ENCODE peak calls at places on chromosomes 4 and X, in six cellular contexts. One of them, this sample, is unnamed.

GRCh38 chrX:113741744-113742143 is 842.1 kb upstream of the HTR2C start:
- DNase-seq in endodermal cell: peak; percentile 59
- DNase-seq in fibroblast of lung: peak; percentile 29
- DNase-seq in neural progenitor cell: peak; percentile 55
- DNase-seq in cardiac muscle cell: peak; percentile 68
- DNase-seq in GM23338: peak; percentile 38
- DNase-seq in this sample: peak; percentile 25

GRCh38 chr4:87865960-87866598 is 33.3 kb downstream of the MEPE start:
- DNase-seq in endodermal cell: peak; percentile 83
- DNase-seq in fibroblast of lung: peak; percentile 72
- DNase-seq in neural progenitor cell: peak; percentile 11
- DNase-seq in cardiac muscle cell: no peak
- DNase-seq in GM23338: peak; percentile 80
- DNase-seq in this sample: no peak

GRCh38 chrX:69136546-69137331 is 28.5 kb downstream of the PJA1 start:
- DNase-seq in endodermal cell: peak; percentile 80
- DNase-seq in fibroblast of lung: no peak
- DNase-seq in neural progenitor cell: peak; percentile 72
- DNase-seq in cardiac muscle cell: peak; percentile 67
- DNase-seq in GM23338: peak; percentile 53
- DNase-seq in this sample: no peak

GRCh38 chrX:151738751-151739150 is 4.2 kb downstream of the CNGA2 start:
- DNase-seq in endodermal cell: no peak
- DNase-seq in fibroblast of lung: no peak
- DNase-seq in neural progenitor cell: no peak
- DNase-seq in cardiac muscle cell: no peak
- DNase-seq in GM23338: no peak
- DNase-seq in this sample: no peak

GRCh38 chr4:5054532-5054931 is 3.3 kb downstream of the STK32B start:
- DNase-seq in endodermal cell: no peak
- DNase-seq in fibroblast of lung: no peak
- DNase-seq in neural progenitor cell: no peak
- DNase-seq in cardiac muscle cell: no peak
- DNase-seq in GM23338: no peak
- DNase-seq in this sample: no peak

GRCh38 chr4:173057906-173058305 is 110.7 kb upstream of the GALNT7 start:
- DNase-seq in endodermal cell: no peak
- DNase-seq in fibroblast of lung: peak; percentile 55
- DNase-seq in neural progenitor cell: no peak
- DNase-seq in cardiac muscle cell: no peak
- DNase-seq in GM23338: no peak
- DNase-seq in this sample: no peak

GRCh38 chr4:13470379-13470778 is 13.8 kb downstream of the RAB28 start:
- DNase-seq in endodermal cell: no peak
- DNase-seq in fibroblast of lung: no peak
- DNase-seq in neural progenitor cell: no peak
- DNase-seq in cardiac muscle cell: no peak
- DNase-seq in GM23338: no peak
- DNase-seq in this sample: no peak

GRCh38 chr4:109213056-109213455 is 89.4 kb downstream of the COL25A1 start:
- DNase-seq in endodermal cell: no peak
- DNase-seq in fibroblast of lung: no peak
- DNase-seq in neural progenitor cell: no peak
- DNase-seq in cardiac muscle cell: no peak
- DNase-seq in GM23338: no peak
- DNase-seq in this sample: no peak

GRCh38 chr4:41134581-41134980 is 79.8 kb downstream of the APBB2 start:
- DNase-seq in endodermal cell: no peak
- DNase-seq in fibroblast of lung: no peak
- DNase-seq in neural progenitor cell: no peak
- DNase-seq in cardiac muscle cell: peak; percentile 42
- DNase-seq in GM23338: peak; percentile 60
- DNase-seq in this sample: peak; percentile 15

GRCh38 chrX:102154900-102155805 is 624 bp downstream of the BEX5 start:
- DNase-seq in endodermal cell: no peak
- DNase-seq in fibroblast of lung: no peak
- DNase-seq in neural progenitor cell: peak; percentile 1
- DNase-seq in cardiac muscle cell: no peak
- DNase-seq in GM23338: peak; percentile 11
- DNase-seq in this sample: no peak

GRCh38 chrX:40011483-40012038 is 86.2 kb downstream of the BCOR start:
- DNase-seq in endodermal cell: peak; percentile 52
- DNase-seq in fibroblast of lung: no peak
- DNase-seq in neural progenitor cell: no peak
- DNase-seq in cardiac muscle cell: no peak
- DNase-seq in GM23338: no peak
- DNase-seq in this sample: no peak

GRCh38 chrX:84108589-84108988 is 79.4 kb downstream of the RPS6KA6 start:
- DNase-seq in endodermal cell: no peak
- DNase-seq in fibroblast of lung: no peak
- DNase-seq in neural progenitor cell: no peak
- DNase-seq in cardiac muscle cell: no peak
- DNase-seq in GM23338: no peak
- DNase-seq in this sample: no peak

GRCh38 chrX:143837010-143837409 is 46.9 kb upstream of the UBE2NL start:
- DNase-seq in endodermal cell: no peak
- DNase-seq in fibroblast of lung: no peak
- DNase-seq in neural progenitor cell: no peak
- DNase-seq in cardiac muscle cell: no peak
- DNase-seq in GM23338: no peak
- DNase-seq in this sample: no peak

GRCh38 chrX:115560211-115560977 is 580 bp upstream of the PLS3 start:
- DNase-seq in endodermal cell: no peak
- DNase-seq in fibroblast of lung: peak; percentile 70
- DNase-seq in neural progenitor cell: no peak
- DNase-seq in cardiac muscle cell: peak; percentile 66
- DNase-seq in GM23338: no peak
- DNase-seq in this sample: no peak

GRCh38 chrX:115560978-115561604 is at the start of gene PLS3:
- DNase-seq in endodermal cell: peak; percentile 98
- DNase-seq in fibroblast of lung: peak; percentile 90
- DNase-seq in neural progenitor cell: peak; percentile 93
- DNase-seq in cardiac muscle cell: peak; percentile 92
- DNase-seq in GM23338: peak; percentile 87
- DNase-seq in this sample: no peak

GRCh38 chrX:115563633-115564182 is 2.7 kb downstream of the PLS3 start:
- DNase-seq in endodermal cell: no peak
- DNase-seq in fibroblast of lung: no peak
- DNase-seq in neural progenitor cell: peak; percentile 23
- DNase-seq in cardiac muscle cell: no peak
- DNase-seq in GM23338: no peak
- DNase-seq in this sample: no peak

GRCh38 chrX:115562492-115562872 is 1.5 kb downstream of the PLS3 start:
- DNase-seq in endodermal cell: no peak
- DNase-seq in fibroblast of lung: peak; percentile 43
- DNase-seq in neural progenitor cell: no peak
- DNase-seq in cardiac muscle cell: peak; percentile 68
- DNase-seq in GM23338: peak; percentile 47
- DNase-seq in this sample: no peak

GRCh38 chrX:115561605-115562491 is 874 bp downstream of the PLS3 start:
- DNase-seq in endodermal cell: peak; percentile 87
- DNase-seq in fibroblast of lung: peak; percentile 44
- DNase-seq in neural progenitor cell: peak; percentile 82
- DNase-seq in cardiac muscle cell: peak; percentile 60
- DNase-seq in GM23338: peak; percentile 41
- DNase-seq in this sample: no peak
- H3K4me1 ChIP-seq in endodermal cell: no peaks in the 10 kb centered on the region
- H3K4me1 ChIP-seq in fibroblast of lung: no peaks in the 10 kb centered on the region
- H3K4me1 ChIP-seq in neural progenitor cell: peaks cover 13% of the 10 kb centered on the region
- H3K4me1 ChIP-seq in cardiac muscle cell: peaks cover 26% of the 10 kb centered on the region
- H3K4me1 ChIP-seq in GM23338: peaks cover 16% of the 10 kb centered on the region
- H3K4me1 ChIP-seq in this sample: no peaks in the 10 kb centered on the region

GRCh38 chrX:41090568-41091238 is 5.5 kb downstream of the USP9X start:
- DNase-seq in endodermal cell: no peak
- DNase-seq in fibroblast of lung: peak; percentile 32
- DNase-seq in neural progenitor cell: no peak
- DNase-seq in cardiac muscle cell: peak; percentile 17
- DNase-seq in GM23338: no peak
- DNase-seq in this sample: no peak
- H3K4me1 ChIP-seq in endodermal cell: no peaks in the 10 kb centered on the region
- H3K4me1 ChIP-seq in fibroblast of lung: peaks cover 2% of the 10 kb centered on the region
- H3K4me1 ChIP-seq in neural progenitor cell: peaks cover 34% of the 10 kb centered on the region
- H3K4me1 ChIP-seq in cardiac muscle cell: peaks cover 24% of the 10 kb centered on the region
- H3K4me1 ChIP-seq in GM23338: peaks cover 41% of the 10 kb centered on the region
- H3K4me1 ChIP-seq in this sample: peaks cover 33% of the 10 kb centered on the region

DNA sequence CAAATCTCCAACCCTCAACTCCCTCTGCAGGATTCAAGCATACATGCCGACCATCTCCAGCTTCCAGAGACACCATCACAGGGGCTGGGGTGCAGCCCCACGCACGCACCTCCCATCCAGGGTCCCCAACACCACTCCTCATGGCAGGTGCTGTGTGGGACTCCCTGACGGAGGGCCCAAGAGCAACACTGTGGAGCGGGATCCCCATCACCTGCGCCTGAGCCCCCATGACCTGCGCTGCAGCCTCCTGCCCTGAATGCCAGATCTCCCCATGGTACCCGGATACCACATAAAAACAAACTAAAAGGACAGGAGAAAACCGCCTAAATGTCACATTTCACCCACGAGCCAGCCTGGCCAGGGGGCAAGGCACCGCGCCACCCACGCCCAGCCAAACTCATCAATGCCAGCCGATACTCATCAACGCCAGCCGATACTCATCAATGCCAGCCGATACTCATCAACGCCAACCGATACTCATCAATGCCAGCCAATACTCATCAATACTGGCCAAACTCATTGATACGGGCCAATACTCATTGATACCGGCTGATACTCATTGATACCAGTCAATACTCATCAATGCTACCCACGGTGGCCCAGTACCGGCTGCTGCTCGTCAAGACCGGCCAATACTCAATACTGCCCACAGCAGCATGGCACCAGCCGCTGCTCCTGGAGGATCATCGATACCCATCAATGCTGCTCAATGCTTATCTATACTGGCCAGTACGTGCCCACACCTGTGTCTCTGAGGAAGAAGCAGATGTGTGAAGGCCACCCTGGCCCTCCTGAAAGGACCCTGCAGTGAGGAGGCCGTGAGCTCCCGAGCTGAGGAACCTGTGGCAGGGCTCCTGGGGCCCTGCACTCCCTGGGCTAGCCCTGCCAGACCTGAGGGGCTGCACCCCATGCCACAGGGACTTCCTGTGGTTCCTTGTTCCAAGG is 6.2 kb downstream of the CTBP1 start:
- DNase-seq in endodermal cell: peak; percentile 38
- DNase-seq in fibroblast of lung: no peak
- DNase-seq in neural progenitor cell: no peak
- DNase-seq in cardiac muscle cell: no peak
- DNase-seq in GM23338: no peak
- DNase-seq in this sample: no peak
- H3K4me1 ChIP-seq in endodermal cell: peaks cover 4% of the 10 kb centered on the region
- H3K4me1 ChIP-seq in fibroblast of lung: peaks cover 16% of the 10 kb centered on the region
- H3K4me1 ChIP-seq in neural progenitor cell: peaks cover 10% of the 10 kb centered on the region
- H3K4me1 ChIP-seq in cardiac muscle cell: peaks cover 11% of the 10 kb centered on the region
- H3K4me1 ChIP-seq in GM23338: peaks cover 4% of the 10 kb centered on the region
- H3K4me1 ChIP-seq in this sample: peaks cover 16% of the 10 kb centered on the region

DNA sequence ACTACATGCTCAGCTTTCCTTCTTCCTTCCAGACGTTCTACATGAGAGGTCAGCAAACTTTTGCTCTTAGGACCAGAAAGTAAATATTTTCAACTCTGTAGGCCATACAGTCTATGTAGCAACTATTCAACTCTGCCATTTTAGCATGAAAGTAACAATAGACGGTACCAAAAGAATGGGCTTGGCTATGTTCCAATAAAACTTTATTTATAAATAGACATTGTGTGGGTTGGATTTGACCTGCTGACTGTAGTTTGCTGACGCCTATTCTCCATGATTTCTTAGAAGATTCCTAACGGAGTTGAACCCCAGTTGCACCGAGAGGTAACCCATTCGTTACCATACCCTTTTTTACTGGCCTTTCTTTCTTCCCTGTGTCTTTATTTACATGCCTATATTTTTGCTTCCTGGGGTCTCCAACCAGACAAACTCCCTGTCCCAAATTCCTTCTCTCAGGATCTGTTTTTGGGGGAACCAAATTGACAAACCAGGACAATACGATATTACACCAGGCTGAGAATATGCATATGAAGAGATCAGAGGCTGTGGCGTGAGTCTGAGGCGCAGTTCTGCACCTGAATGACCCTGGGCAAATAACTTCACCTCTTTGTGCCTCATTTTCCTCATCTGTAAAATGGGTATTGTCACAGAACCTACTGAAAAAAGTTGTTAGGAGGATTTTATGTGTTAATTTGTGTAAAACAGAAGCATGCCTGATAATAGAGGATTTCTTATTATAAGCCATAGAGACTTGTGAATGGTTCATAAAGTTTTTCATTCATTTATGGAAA is 10.4 kb upstream of the PTTG2 start:
- DNase-seq in endodermal cell: no peak
- DNase-seq in fibroblast of lung: no peak
- DNase-seq in neural progenitor cell: no peak
- DNase-seq in cardiac muscle cell: no peak
- DNase-seq in GM23338: no peak
- DNase-seq in this sample: no peak
- H3K4me1 ChIP-seq in endodermal cell: no peaks in the 10 kb centered on the region
- H3K4me1 ChIP-seq in fibroblast of lung: no peaks in the 10 kb centered on the region
- H3K4me1 ChIP-seq in neural progenitor cell: no peaks in the 10 kb centered on the region
- H3K4me1 ChIP-seq in cardiac muscle cell: peaks cover 6% of the 10 kb centered on the region
- H3K4me1 ChIP-seq in GM23338: no peaks in the 10 kb centered on the region
- H3K4me1 ChIP-seq in this sample: no peaks in the 10 kb centered on the region